ENCODE peak calls at places on chromosomes 12 and 14, in seven cellular contexts. One of them, this sample, is unnamed. For H3K9me3, the result is how much of the 10 kb centered on the place peaks cover.

GRCh38 chr12:89731064-89731463 is 22.4 kb upstream of the ATP2B1 start:
- DNase-seq in H9: no peak
- DNase-seq in left ventricle myocardium inferior: no peak
- DNase-seq in PC-3: peak
- DNase-seq in fibroblast of lung: no peak
- DNase-seq in IMR-90: peak
- DNase-seq in tibial nerve: no peak
- DNase-seq in this sample: no peak

GRCh38 chr12:111024205-111024794 is 103.9 kb upstream of the MYL2 start:
- DNase-seq in left ventricle myocardium inferior: peak
- DNase-seq in tibial nerve: no peak
- DNase-seq in fibroblast of lung: peak
- DNase-seq in IMR-90: peak
- DNase-seq in PC-3: peak
- DNase-seq in H9: peak
- DNase-seq in this sample: peak

GRCh38 chr14:51597511-51597920 is 54.2 kb upstream of the FRMD6 start:
- DNase-seq in fibroblast of lung: peak
- DNase-seq in left ventricle myocardium inferior: no peak
- DNase-seq in PC-3: no peak
- DNase-seq in H9: no peak
- DNase-seq in tibial nerve: no peak
- DNase-seq in IMR-90: peak
- DNase-seq in this sample: no peak

GRCh38 chr12:53067074-53067992 is 11.9 kb downstream of the SPRYD3 start:
- DNase-seq in H9: no peak
- DNase-seq in IMR-90: no peak
- DNase-seq in left ventricle myocardium inferior: no peak
- DNase-seq in fibroblast of lung: no peak
- DNase-seq in PC-3: no peak
- DNase-seq in tibial nerve: no peak
- DNase-seq in this sample: no peak

GRCh38 chr14:29236848-29237247 is 470.3 kb downstream of the FOXG1 start:
- DNase-seq in fibroblast of lung: peak
- DNase-seq in PC-3: peak
- DNase-seq in IMR-90: peak
- DNase-seq in left ventricle myocardium inferior: no peak
- DNase-seq in tibial nerve: no peak
- DNase-seq in H9: no peak
- DNase-seq in this sample: no peak

GRCh38 chr14:101972126-101972785 is 7.9 kb downstream of the DYNC1H1 start:
- DNase-seq in tibial nerve: peak
- DNase-seq in fibroblast of lung: peak
- DNase-seq in PC-3: peak
- DNase-seq in IMR-90: peak
- DNase-seq in left ventricle myocardium inferior: peak
- DNase-seq in H9: no peak
- DNase-seq in this sample: no peak

GRCh38 chr12:80810874-80811273 is 94.2 kb downstream of the MYF5 start:
- DNase-seq in H9: no peak
- DNase-seq in PC-3: no peak
- DNase-seq in fibroblast of lung: no peak
- DNase-seq in tibial nerve: no peak
- DNase-seq in IMR-90: peak
- DNase-seq in left ventricle myocardium inferior: no peak
- DNase-seq in this sample: no peak

GRCh38 chr14:68843471-68844209 is 50.8 kb upstream of the ZFP36L1 start:
- DNase-seq in tibial nerve: peak
- DNase-seq in fibroblast of lung: peak
- DNase-seq in left ventricle myocardium inferior: peak
- DNase-seq in H9: peak
- DNase-seq in PC-3: peak
- DNase-seq in IMR-90: peak
- DNase-seq in this sample: peak

GRCh38 chr12:120902846-120903381 is 1.2 kb downstream of the SPPL3 start:
- DNase-seq in tibial nerve: no peak
- DNase-seq in H9: no peak
- DNase-seq in fibroblast of lung: no peak
- DNase-seq in IMR-90: no peak
- DNase-seq in left ventricle myocardium inferior: no peak
- DNase-seq in PC-3: peak
- DNase-seq in this sample: no peak

GRCh38 chr12:49635036-49635435 is 11.7 kb downstream of the PRPF40B start:
- DNase-seq in PC-3: no peak
- DNase-seq in left ventricle myocardium inferior: no peak
- DNase-seq in fibroblast of lung: no peak
- DNase-seq in IMR-90: no peak
- DNase-seq in tibial nerve: no peak
- DNase-seq in H9: no peak
- DNase-seq in this sample: no peak

GRCh38 chr12:106386836-106387555 is 29.4 kb downstream of the POLR3B start:
- DNase-seq in H9: no peak
- DNase-seq in left ventricle myocardium inferior: no peak
- DNase-seq in fibroblast of lung: peak
- DNase-seq in IMR-90: peak
- DNase-seq in tibial nerve: no peak
- DNase-seq in PC-3: no peak
- DNase-seq in this sample: no peak

GRCh38 chr12:121523741-121524140 is 57.1 kb downstream of the KDM2B start:
- DNase-seq in left ventricle myocardium inferior: no peak
- DNase-seq in IMR-90: no peak
- DNase-seq in PC-3: no peak
- DNase-seq in fibroblast of lung: no peak
- DNase-seq in H9: no peak
- DNase-seq in tibial nerve: no peak
- DNase-seq in this sample: no peak

GRCh38 chr12:119594399-119594730 is 791 bp downstream of the TMEM233 start:
- DNase-seq in tibial nerve: no peak
- DNase-seq in PC-3: no peak
- DNase-seq in fibroblast of lung: peak
- DNase-seq in IMR-90: no peak
- DNase-seq in left ventricle myocardium inferior: no peak
- DNase-seq in H9: peak
- DNase-seq in this sample: no peak

GRCh38 chr12:119665164-119665929 is 2.6 kb upstream of the PRKAB1 start:
- DNase-seq in tibial nerve: no peak
- DNase-seq in left ventricle myocardium inferior: no peak
- DNase-seq in PC-3: no peak
- DNase-seq in H9: no peak
- DNase-seq in IMR-90: no peak
- DNase-seq in fibroblast of lung: no peak
- DNase-seq in this sample: no peak

GRCh38 chr12:13100882-13101769 is 2.3 kb downstream of the GSG1 start:
- DNase-seq in H9: peak
- DNase-seq in PC-3: peak
- DNase-seq in IMR-90: peak
- DNase-seq in left ventricle myocardium inferior: peak
- DNase-seq in tibial nerve: peak
- DNase-seq in fibroblast of lung: peak
- DNase-seq in this sample: peak

GRCh38 chr12:69231479-69231878 is 7.9 kb upstream of the CPSF6 start:
- DNase-seq in IMR-90: no peak
- DNase-seq in left ventricle myocardium inferior: no peak
- DNase-seq in PC-3: no peak
- DNase-seq in fibroblast of lung: no peak
- DNase-seq in tibial nerve: no peak
- DNase-seq in H9: no peak
- DNase-seq in this sample: no peak

GRCh38 chr12:82411561-82412230 is 53.4 kb downstream of the METTL25 start:
- DNase-seq in H9: no peak
- DNase-seq in left ventricle myocardium inferior: no peak
- DNase-seq in PC-3: peak
- DNase-seq in IMR-90: peak
- DNase-seq in tibial nerve: no peak
- DNase-seq in fibroblast of lung: peak
- DNase-seq in this sample: no peak

GRCh38 chr14:100532916-100533630 is 54.1 kb downstream of the BEGAIN start:
- DNase-seq in tibial nerve: peak
- DNase-seq in IMR-90: peak
- DNase-seq in H9: no peak
- DNase-seq in PC-3: no peak
- DNase-seq in fibroblast of lung: peak
- DNase-seq in left ventricle myocardium inferior: peak
- DNase-seq in this sample: no peak

GRCh38 chr14:73755434-73756014 is 41.3 kb upstream of the PNMA1 start:
- DNase-seq in tibial nerve: no peak
- DNase-seq in left ventricle myocardium inferior: peak
- DNase-seq in H9: no peak
- DNase-seq in PC-3: no peak
- DNase-seq in fibroblast of lung: no peak
- DNase-seq in IMR-90: no peak
- DNase-seq in this sample: no peak

GRCh38 chr12:38776657-38777056 is 128.7 kb downstream of the CPNE8 start:
- DNase-seq in fibroblast of lung: no peak
- DNase-seq in H9: no peak
- DNase-seq in IMR-90: no peak
- DNase-seq in tibial nerve: no peak
- DNase-seq in PC-3: peak
- DNase-seq in left ventricle myocardium inferior: no peak
- DNase-seq in this sample: no peak

GRCh38 chr12:96093543-96094196 is 58.3 kb upstream of the LTA4H start:
- DNase-seq in H9: no peak
- DNase-seq in IMR-90: no peak
- DNase-seq in fibroblast of lung: no peak
- DNase-seq in PC-3: peak
- DNase-seq in left ventricle myocardium inferior: no peak
- DNase-seq in tibial nerve: no peak
- DNase-seq in this sample: no peak

GRCh38 chr12:6952121-6952859 is 1.1 kb downstream of the PTPN6 start:
- DNase-seq in PC-3: no peak
- DNase-seq in tibial nerve: no peak
- DNase-seq in fibroblast of lung: no peak
- DNase-seq in left ventricle myocardium inferior: peak
- DNase-seq in IMR-90: no peak
- DNase-seq in H9: no peak
- DNase-seq in this sample: no peak

GRCh38 chr14:85532981-85533820 is 3.3 kb downstream of the FLRT2 start:
- DNase-seq in tibial nerve: peak
- DNase-seq in fibroblast of lung: peak
- DNase-seq in PC-3: peak
- DNase-seq in left ventricle myocardium inferior: peak
- DNase-seq in IMR-90: peak
- DNase-seq in H9: peak
- DNase-seq in this sample: peak

GRCh38 chr14:86022031-86022629 is 492.2 kb downstream of the FLRT2 start:
- DNase-seq in tibial nerve: no peak
- DNase-seq in PC-3: no peak
- DNase-seq in IMR-90: peak
- DNase-seq in fibroblast of lung: peak
- DNase-seq in H9: no peak
- DNase-seq in left ventricle myocardium inferior: no peak
- DNase-seq in this sample: no peak

GRCh38 chr12:78181544-78182162 is 351.0 kb downstream of the NAV3 start:
- DNase-seq in fibroblast of lung: no peak
- DNase-seq in PC-3: peak
- DNase-seq in H9: no peak
- DNase-seq in left ventricle myocardium inferior: no peak
- DNase-seq in tibial nerve: no peak
- DNase-seq in IMR-90: peak
- DNase-seq in this sample: peak

GRCh38 chr12:65826513-65827171 is 2.4 kb downstream of the HMGA2 start:
- DNase-seq in H9: no peak
- DNase-seq in tibial nerve: no peak
- DNase-seq in left ventricle myocardium inferior: no peak
- DNase-seq in IMR-90: peak
- DNase-seq in fibroblast of lung: peak
- DNase-seq in PC-3: peak
- DNase-seq in this sample: no peak

GRCh38 chr14:106564058-106564643 is 1037.8 kb downstream of the TMEM121 start:
- DNase-seq in PC-3: peak
- DNase-seq in H9: no peak
- DNase-seq in tibial nerve: no peak
- DNase-seq in IMR-90: no peak
- DNase-seq in left ventricle myocardium inferior: no peak
- DNase-seq in fibroblast of lung: no peak
- DNase-seq in this sample: peak
- TF ChIP-seq CTCF in PC-3: peak
- TF ChIP-seq CTCF in H9: peak
- TF ChIP-seq CTCF in tibial nerve: no peak
- TF ChIP-seq CTCF in IMR-90: no peak
- TF ChIP-seq CTCF in left ventricle myocardium inferior: no peak
- TF ChIP-seq CTCF in fibroblast of lung: no peak
- TF ChIP-seq CTCF in this sample: peak

GRCh38 chr12:100267603-100268281 is 765 bp downstream of the SCYL2 start:
- DNase-seq in fibroblast of lung: peak
- DNase-seq in IMR-90: peak
- DNase-seq in tibial nerve: no peak
- DNase-seq in PC-3: peak
- DNase-seq in H9: no peak
- DNase-seq in left ventricle myocardium inferior: no peak
- DNase-seq in this sample: peak
- H3K27ac ChIP-seq in fibroblast of lung: peak
- H3K27ac ChIP-seq in IMR-90: peak
- H3K27ac ChIP-seq in tibial nerve: peak
- H3K27ac ChIP-seq in PC-3: peak
- H3K27ac ChIP-seq in H9: no peak
- H3K27ac ChIP-seq in left ventricle myocardium inferior: peak
- H3K27ac ChIP-seq in this sample: peak

GRCh38 chr14:79601579-79601978 is 609.7 kb downstream of the DIO2 start:
- DNase-seq in H9: no peak
- DNase-seq in left ventricle myocardium inferior: no peak
- DNase-seq in tibial nerve: no peak
- DNase-seq in PC-3: no peak
- DNase-seq in fibroblast of lung: no peak
- DNase-seq in IMR-90: no peak
- DNase-seq in this sample: no peak
- H3K9me3 ChIP-seq in H9: under half
- H3K9me3 ChIP-seq in left ventricle myocardium inferior: under half
- H3K9me3 ChIP-seq in tibial nerve: under half
- H3K9me3 ChIP-seq in PC-3: under half
- H3K9me3 ChIP-seq in fibroblast of lung: under half
- H3K9me3 ChIP-seq in IMR-90: under half
- H3K9me3 ChIP-seq in this sample: under half

GRCh38 chr12:51218607-51219161 is 822 bp upstream of the POU6F1 start:
- DNase-seq in IMR-90: no peak
- DNase-seq in PC-3: no peak
- DNase-seq in left ventricle myocardium inferior: no peak
- DNase-seq in tibial nerve: no peak
- DNase-seq in H9: peak
- DNase-seq in fibroblast of lung: no peak
- DNase-seq in this sample: peak

GRCh38 chr12:51219345-51219744 is 1.5 kb upstream of the POU6F1 start:
- DNase-seq in fibroblast of lung: no peak
- DNase-seq in tibial nerve: no peak
- DNase-seq in PC-3: no peak
- DNase-seq in IMR-90: no peak
- DNase-seq in H9: no peak
- DNase-seq in left ventricle myocardium inferior: no peak
- DNase-seq in this sample: no peak

GRCh38 chr12:51216652-51217051 is 1.2 kb downstream of the POU6F1 start:
- DNase-seq in PC-3: no peak
- DNase-seq in left ventricle myocardium inferior: no peak
- DNase-seq in tibial nerve: no peak
- DNase-seq in IMR-90: no peak
- DNase-seq in H9: no peak
- DNase-seq in fibroblast of lung: no peak
- DNase-seq in this sample: no peak

GRCh38 chr12:51217968-51218606 is at the start of gene POU6F1:
- DNase-seq in fibroblast of lung: peak
- DNase-seq in H9: peak
- DNase-seq in tibial nerve: peak
- DNase-seq in IMR-90: peak
- DNase-seq in left ventricle myocardium inferior: peak
- DNase-seq in PC-3: peak
- DNase-seq in this sample: peak

GRCh38 chr12:51217133-51217967 is 512 bp downstream of the POU6F1 start:
- DNase-seq in H9: peak
- DNase-seq in IMR-90: no peak
- DNase-seq in left ventricle myocardium inferior: peak
- DNase-seq in fibroblast of lung: peak
- DNase-seq in PC-3: no peak
- DNase-seq in tibial nerve: peak
- DNase-seq in this sample: peak
- TF ChIP-seq CTCF in H9: peak
- TF ChIP-seq CTCF in IMR-90: peak
- TF ChIP-seq CTCF in left ventricle myocardium inferior: peak
- TF ChIP-seq CTCF in fibroblast of lung: no peak
- TF ChIP-seq CTCF in PC-3: no peak
- TF ChIP-seq CTCF in tibial nerve: no peak
- TF ChIP-seq CTCF in this sample: peak